ENCODE peak calls at places on chromosomes 1 and 21, in seven cellular contexts. B is psoas muscle; N is CD8-positive, alpha-beta memory T cell; U is left ventricle myocardium inferior; R is colonic mucosa; P is prostate gland; D is heart left ventricle. T is an unnamed sample.
A peak's percentile ranks its signal among the peaks of the same experiment; 100 is the strongest.

GRCh38 chr1:160085686-160086089 is 4.3 kb downstream of the KCNJ9 start:
- DNase-seq in U (peak; percentile 84), P (peak; percentile 44), D (peak; percentile 83), B (peak; percentile 84), R (peak; percentile 84), N (peak; percentile 61), T (peak; percentile 68)

GRCh38 chr1:36656271-36656670 is 173.6 kb upstream of the CSF3R start:
- DNase-seq in R (no peak), D (no peak), N (no peak), U (no peak), B (no peak), P (no peak), T (no peak)

GRCh38 chr1:19204665-19205266 is 5.3 kb downstream of the UBR4 start:
- DNase-seq in U (no peak), D (no peak), P (no peak), N (no peak), B (no peak), R (no peak), T (no peak)

GRCh38 chr21:39121600-39122355 is 61.5 kb downstream of the PSMG1 start:
- DNase-seq in N (no peak), R (peak; percentile 15), P (no peak), B (no peak), D (no peak), U (no peak), T (no peak)

GRCh38 chr1:202131956-202132821 is 9.5 kb downstream of the GPR37L1 start:
- DNase-seq in P (peak; percentile 72), B (peak; percentile 68), R (no peak), U (peak; percentile 68), N (no peak), D (peak; percentile 77), T (no peak)

GRCh38 chr1:78291872-78292271 is 198.9 kb upstream of the PTGFR start:
- DNase-seq in R (no peak), P (no peak), U (no peak), B (no peak), D (no peak), N (no peak), T (no peak)

GRCh38 chr1:80892452-80892995 is 908.2 kb upstream of the ADGRL2 start:
- DNase-seq in U (no peak), B (no peak), D (no peak), N (no peak), R (no peak), P (no peak), T (no peak)

GRCh38 chr1:117985973-117986372 is 56.4 kb downstream of the WDR3 start:
- DNase-seq in P (no peak), B (no peak), R (no peak), U (no peak), D (no peak), N (no peak), T (no peak)

GRCh38 chr1:118877668-118878067 is 110.5 kb downstream of the TBX15 start:
- DNase-seq in U (no peak), R (no peak), B (no peak), N (no peak), D (no peak), P (no peak), T (no peak)

GRCh38 chr1:61539720-61540462 is 185.1 kb downstream of the TM2D1 start:
- DNase-seq in P (no peak), U (no peak), R (no peak), N (no peak), B (no peak), D (no peak), T (no peak)

GRCh38 chr1:5647226-5647625 is 345.0 kb downstream of the NPHP4 start:
- DNase-seq in R (no peak), N (no peak), D (no peak), B (no peak), U (no peak), P (no peak), T (no peak)

GRCh38 chr1:240691521-240692338 is 79.8 kb upstream of the GREM2 start:
- DNase-seq in D (no peak), U (no peak), N (no peak), R (peak; percentile 35), B (peak; percentile 60), P (no peak), T (peak; percentile 15)

GRCh38 chr1:94863919-94864318 is 43.8 kb downstream of the SLC44A3 start:
- DNase-seq in N (no peak), B (peak; percentile 19), U (no peak), D (peak; percentile 65), R (peak; percentile 29), P (peak; percentile 81), T (no peak)

GRCh38 chr21:19771881-19772280 is 1226.3 kb upstream of the NCAM2 start:
- DNase-seq in U (no peak), B (no peak), R (no peak), N (no peak), P (no peak), D (no peak), T (no peak)
- H3K4me1 ChIP-seq in U (no peaks in the 10 kb centered on the region), B (no peaks in the 10 kb centered on the region), R (no peaks in the 10 kb centered on the region), N (no peaks in the 10 kb centered on the region), P (no peaks in the 10 kb centered on the region), D (no peaks in the 10 kb centered on the region), T (no peaks in the 10 kb centered on the region)

DNA sequence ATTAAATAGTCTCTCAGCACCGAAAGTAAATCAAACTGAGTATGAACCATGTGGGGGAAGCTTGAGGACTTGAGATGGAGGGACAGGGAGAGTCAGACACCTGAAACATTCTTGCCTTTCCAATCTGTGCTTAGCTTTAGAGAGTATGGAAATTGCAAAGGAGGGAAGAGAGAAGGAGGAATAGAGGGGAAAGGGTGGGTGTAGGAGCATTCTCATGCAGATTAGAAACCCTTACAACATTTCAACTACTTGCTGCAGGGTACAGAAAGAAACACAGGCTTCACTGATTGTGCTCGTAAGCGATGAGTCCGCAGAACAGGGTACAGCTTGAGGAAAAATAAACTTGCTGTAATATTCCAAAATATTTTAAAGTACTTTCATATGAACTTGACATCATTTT is 73.8 kb downstream of the NIBAN1 start:
- DNase-seq in N (no peak), D (no peak), B (no peak), U (no peak), P (no peak), R (no peak), T (no peak)
- H3K27ac ChIP-seq in N (no peak overlapping the region), D (peak overlapping the region; percentile 7), B (no peak overlapping the region), U (peak overlapping the region; percentile 66), P (no peak overlapping the region), R (no peak overlapping the region), T (no peak overlapping the region)

GRCh38 chr21:44988607-44989537 is 49.0 kb downstream of the SLX9 start:
- DNase-seq in U (peak; percentile 1), P (no peak), R (no peak), B (peak; percentile 13), D (peak; percentile 21), N (no peak), T (no peak)
- H3K4me1 ChIP-seq in U (peaks cover 37% of the 10 kb centered on the region), P (no peaks in the 10 kb centered on the region), R (no peaks in the 10 kb centered on the region), B (no peaks in the 10 kb centered on the region), D (no peaks in the 10 kb centered on the region), N (no peaks in the 10 kb centered on the region), T (no peaks in the 10 kb centered on the region)

GRCh38 chr1:206445116-206445515 is 25.2 kb upstream of the IKBKE start:
- DNase-seq in N (no peak), U (peak; percentile 60), B (peak; percentile 70), P (no peak), R (peak; percentile 36), D (peak; percentile 75), T (no peak)
- H3K27ac ChIP-seq in N (no peak overlapping the region), U (peak overlapping the region; percentile 65), B (peak overlapping the region; percentile 46), P (no peak overlapping the region), R (no peak overlapping the region), D (no peak overlapping the region), T (no peak overlapping the region)

GRCh38 chr1:180851995-180852887 is 60.5 kb upstream of the KIAA1614 start:
- DNase-seq in D (no peak), U (no peak), N (no peak), P (no peak), B (no peak), R (no peak), T (no peak)
- H3K4me1 ChIP-seq in D (no peaks in the 10 kb centered on the region), U (peaks cover 30% of the 10 kb centered on the region), N (peaks cover 16% of the 10 kb centered on the region), P (no peaks in the 10 kb centered on the region), B (no peaks in the 10 kb centered on the region), R (no peaks in the 10 kb centered on the region), T (peaks cover 21% of the 10 kb centered on the region)

DNA sequence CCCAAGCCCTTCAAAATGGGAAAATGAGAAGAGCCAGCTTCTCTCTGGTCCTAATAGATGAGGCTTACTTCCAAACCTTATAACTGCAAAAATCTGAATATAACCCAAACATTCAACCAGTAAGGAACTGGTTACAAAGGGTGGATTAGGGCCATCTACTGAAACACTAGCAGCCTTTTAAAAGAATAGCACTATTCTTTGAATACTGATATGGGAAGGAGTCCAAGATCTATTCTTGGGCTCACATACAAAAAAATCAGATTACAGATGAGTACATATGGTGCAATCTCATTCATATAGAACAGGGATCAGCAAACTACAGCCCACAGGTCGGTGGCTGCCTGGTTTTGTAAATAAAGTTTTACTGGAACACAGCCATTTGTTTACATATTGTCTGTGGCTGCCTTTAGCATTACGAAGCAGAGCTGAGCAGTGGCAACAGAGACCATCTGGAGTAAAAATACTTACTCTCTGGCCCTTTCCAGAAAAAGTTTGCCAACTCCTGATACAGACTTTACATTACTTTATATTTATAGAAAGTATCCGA is 167.7 kb downstream of the ZSCAN20 start:
- DNase-seq in U (no peak), D (no peak), B (no peak), N (no peak), P (no peak), R (no peak), T (no peak)
- H3K27ac ChIP-seq in U (no peak overlapping the region), D (no peak overlapping the region), B (no peak overlapping the region), N (no peak overlapping the region), P (no peak overlapping the region), R (no peak overlapping the region), T (no peak overlapping the region)

GRCh38 chr1:25804244-25804963 is 4.4 kb downstream of the SELENON start:
- DNase-seq in U (peak; percentile 4), P (no peak), R (no peak), N (no peak), B (no peak), D (peak; percentile 48), T (no peak)

GRCh38 chr1:25802915-25803314 is 2.9 kb downstream of the SELENON start:
- DNase-seq in U (no peak), D (no peak), N (no peak), B (no peak), P (no peak), R (no peak), T (no peak)

GRCh38 chr1:25805863-25806225 is 5.9 kb downstream of the SELENON start:
- DNase-seq in U (peak; percentile 60), R (no peak), D (peak; percentile 80), N (no peak), B (no peak), P (no peak), T (no peak)

GRCh38 chr1:25804964-25805862 is 5.2 kb downstream of the SELENON start:
- DNase-seq in N (no peak), D (peak; percentile 28), B (no peak), P (no peak), U (no peak), R (no peak), T (no peak)

DNA sequence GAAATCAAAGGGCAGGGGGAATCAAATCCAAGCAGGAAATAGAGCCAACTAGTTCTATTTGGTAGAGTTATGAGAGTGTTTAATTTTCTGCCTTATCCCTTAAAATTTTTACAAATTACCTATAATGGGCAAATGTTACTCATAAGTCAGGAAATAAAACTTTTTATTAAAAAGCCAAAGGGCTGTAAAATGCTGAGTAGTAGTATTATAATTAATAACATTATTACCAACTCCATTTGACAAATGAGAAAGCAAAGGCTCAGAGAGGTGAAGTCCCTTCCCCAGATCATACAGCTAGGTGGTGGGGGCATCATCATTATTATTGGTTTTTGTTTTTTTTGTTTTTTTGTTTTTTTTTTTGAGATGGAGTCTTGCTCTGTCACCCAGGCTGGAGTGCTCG is 3.4 kb downstream of the SELENON start:
- DNase-seq in R (no peak), D (no peak), U (no peak), N (no peak), P (no peak), B (no peak), T (no peak)
- H3K4me1 ChIP-seq in R (no peaks in the 10 kb centered on the region), D (peaks cover 6% of the 10 kb centered on the region), U (peaks cover 92% of the 10 kb centered on the region), N (peaks cover 40% of the 10 kb centered on the region), P (peaks cover 26% of the 10 kb centered on the region), B (peaks cover 64% of the 10 kb centered on the region), T (peaks cover 52% of the 10 kb centered on the region)

GRCh38 chr21:33406493-33406892 is 3.3 kb downstream of the IFNGR2 start:
- DNase-seq in P (no peak), N (no peak), B (no peak), U (no peak), R (no peak), D (no peak), T (no peak)
- H3K27ac ChIP-seq in P (no peak overlapping the region), N (no peak overlapping the region), B (no peak overlapping the region), U (peak overlapping the region; percentile 12), R (no peak overlapping the region), D (no peak overlapping the region), T (no peak overlapping the region)

T was measured in CD4-positive, alpha-beta memory T cell.